ENCODE peak calls at places on chromosomes 1 and 21, in four cellular contexts. G, L, Z and H are unnamed samples.
A peak's percentile ranks its signal among the peaks of the same experiment; 100 is the strongest.

GRCh38 chr1:183251101-183251958 is 65.3 kb downstream of the LAMC2 start:
- DNase-seq in G (no peak), L (no peak), Z (no peak), H (no peak)

GRCh38 chr1:26833432-26834405 is 7.2 kb downstream of the ZDHHC18 start:
- DNase-seq in G (no peak), L (no peak), Z (no peak), H (no peak)

GRCh38 chr1:22142315-22143064 is 407 bp downstream of the WNT4 start:
- DNase-seq in G (no peak), L (no peak), Z (peak; percentile 36), H (peak; percentile 25)

GRCh38 chr1:197171531-197171930 is 25.1 kb upstream of the ASPM start:
- DNase-seq in G (peak; percentile 28), L (no peak), Z (no peak), H (no peak)

GRCh38 chr1:43711524-43712386 is 4.4 kb downstream of the ST3GAL3 start:
- DNase-seq in G (peak; percentile 91), L (no peak), Z (no peak), H (peak; percentile 45)

GRCh38 chr1:8903908-8904650 is 25.6 kb upstream of the ENO1 start:
- DNase-seq in G (peak; percentile 96), L (peak; percentile 68), Z (no peak), H (peak; percentile 70)

GRCh38 chr1:6316240-6317100 is 55.6 kb upstream of the GPR153 start:
- DNase-seq in G (no peak), L (no peak), Z (no peak), H (no peak)

GRCh38 chr1:15833842-15834405 is 13.6 kb upstream of the SPEN start:
- DNase-seq in G (no peak), L (no peak), Z (no peak), H (no peak)

GRCh38 chr1:245585252-245585959 is 430.6 kb downstream of the KIF26B start:
- DNase-seq in G (peak; percentile 84), L (no peak), Z (no peak), H (peak; percentile 62)

GRCh38 chr1:12760256-12760795 is 13.2 kb upstream of the PRAMEF12 start:
- DNase-seq in G (no peak), L (peak; percentile 25), Z (peak; percentile 30), H (peak; percentile 45)

GRCh38 chr1:206472454-206472853 is 2.2 kb downstream of the IKBKE start:
- DNase-seq in G (peak; percentile 93), L (peak; percentile 31), Z (peak; percentile 58), H (no peak)

GRCh38 chr21:37071561-37072238 is 1.2 kb downstream of the PIGP start:
- DNase-seq in G (peak; percentile 77), L (no peak), Z (peak; percentile 55), H (peak; percentile 70)

GRCh38 chr1:14968251-14968812 is 185.2 kb upstream of the TMEM51 start:
- DNase-seq in G (peak; percentile 91), L (no peak), Z (no peak), H (no peak)

GRCh38 chr1:7224644-7225043 is 439.4 kb downstream of the CAMTA1 start:
- DNase-seq in G (no peak), L (no peak), Z (peak; percentile 28), H (no peak)

GRCh38 chr1:67532452-67533216 is 102.4 kb upstream of the SERBP1 start:
- DNase-seq in G (peak; percentile 91), L (peak; percentile 85), Z (peak; percentile 84), H (peak; percentile 55)

GRCh38 chr1:159030311-159030710 is 20.6 kb downstream of the IFI16 start:
- DNase-seq in G (no peak), L (no peak), Z (no peak), H (no peak)

GRCh38 chr1:150221552-150221951 is 14.4 kb downstream of the ANP32E start:
- DNase-seq in G (peak; percentile 46), L (no peak), Z (peak; percentile 28), H (peak; percentile 36)

GRCh38 chr1:185478878-185479277 is 161.8 kb upstream of the IVNS1ABP start:
- DNase-seq in G (no peak), L (no peak), Z (no peak), H (no peak)

GRCh38 chr1:226403522-226404034 is 4.3 kb downstream of the PARP1 start:
- DNase-seq in G (peak; percentile 8), L (no peak), Z (peak; percentile 58), H (no peak)

GRCh38 chr1:28591708-28592313 is at the start of gene RAB42:
- DNase-seq in G (no peak), L (peak; percentile 84), Z (peak; percentile 19), H (no peak)

GRCh38 chr1:31927661-31927980 is 10.5 kb downstream of the PTP4A2 start:
- DNase-seq in G (no peak), L (no peak), Z (peak; percentile 60), H (no peak)

GRCh38 chr1:175866776-175867175 is 123.4 kb upstream of the TNR start:
- DNase-seq in G (no peak), L (no peak), Z (no peak), H (no peak)

GRCh38 chr1:86769065-86769464 is 64.7 kb downstream of the SH3GLB1 start:
- DNase-seq in G (no peak), L (no peak), Z (no peak), H (no peak)

GRCh38 chr1:33560680-33561079 is 88.2 kb downstream of the ZSCAN20 start:
- DNase-seq in G (peak; percentile 8), L (no peak), Z (no peak), H (no peak)

GRCh38 chr21:43787180-43787533 is 2.2 kb upstream of the RRP1 start:
- DNase-seq in G (no peak), L (no peak), Z (no peak), H (no peak)

GRCh38 chr1:85607126-85607912 is 26.8 kb downstream of the CCN1 start:
- DNase-seq in G (peak; percentile 100), L (peak; percentile 85), Z (no peak), H (peak; percentile 92)

GRCh38 chr1:234725177-234726132 is 115.5 kb upstream of the IRF2BP2 start:
- DNase-seq in G (no peak), L (no peak), Z (peak; percentile 79), H (no peak)

GRCh38 chr1:160416369-160416768 is 16.0 kb downstream of the VANGL2 start:
- DNase-seq in G (peak; percentile 31), L (peak; percentile 22), Z (peak; percentile 40), H (peak; percentile 55)

GRCh38 chr1:223819730-223820514 is 25.8 kb downstream of the TP53BP2 start:
- DNase-seq in G (peak; percentile 89), L (no peak), Z (no peak), H (peak; percentile 34)

DNA sequence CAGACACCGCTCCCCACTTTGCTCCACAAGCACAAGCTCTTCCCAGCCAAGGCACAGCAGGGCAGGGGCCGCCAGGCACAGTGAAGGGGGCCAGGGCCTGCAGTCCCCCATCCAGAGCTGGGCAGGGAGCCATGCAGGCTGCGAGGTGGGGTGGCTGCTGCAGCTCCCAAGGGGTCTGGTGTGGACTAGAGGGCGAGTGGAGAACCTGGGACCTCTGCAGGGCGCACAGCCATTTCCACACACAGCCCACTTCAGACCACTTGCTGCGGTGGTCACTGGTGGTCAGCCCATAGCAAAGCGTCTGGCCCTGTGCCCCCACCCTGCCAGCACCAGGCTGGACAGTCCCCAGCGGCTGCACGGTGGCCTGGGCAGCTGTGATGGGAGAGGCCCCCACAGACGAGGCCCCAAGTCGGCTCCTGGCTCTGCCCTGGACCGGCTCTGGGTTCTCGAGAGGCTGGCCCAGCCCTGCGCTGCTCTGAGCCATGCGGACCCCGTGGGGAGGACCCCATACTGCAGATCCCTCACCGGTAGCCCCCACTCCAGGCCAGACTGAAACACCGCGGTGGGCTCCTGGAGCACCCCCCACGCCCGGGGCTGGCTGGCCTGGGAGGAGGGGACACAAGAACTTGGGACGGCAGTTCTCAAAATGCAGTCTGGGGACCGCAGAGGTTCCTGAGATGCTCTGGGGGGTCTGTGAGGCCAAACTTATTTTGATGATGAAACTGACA is 47.1 kb upstream of the COL6A2 start:
- DNase-seq in G (no peak), L (no peak), Z (no peak), H (no peak)
- TF ChIP-seq MAZ in G (no peak), L (no peak), Z (no peak), H (no peak)

GRCh38 chr1:228337031-228337564 is 69.5 kb downstream of the TRIM11 start:
- DNase-seq in G (no peak), L (no peak), Z (no peak), H (no peak)
- TF ChIP-seq MAZ in G (no peak), L (no peak), Z (no peak), H (no peak)

GRCh38 chr1:200041337-200042118 is 14.0 kb downstream of the NR5A2 start:
- DNase-seq in G (no peak), L (no peak), Z (no peak), H (no peak)

GRCh38 chr1:200043330-200043668 is 15.8 kb downstream of the NR5A2 start:
- DNase-seq in G (no peak), L (no peak), Z (no peak), H (no peak)

GRCh38 chr1:200040516-200041138 is 13.1 kb downstream of the NR5A2 start:
- DNase-seq in G (no peak), L (peak; percentile 77), Z (no peak), H (no peak)

GRCh38 chr1:200042119-200042436 is 14.6 kb downstream of the NR5A2 start:
- DNase-seq in G (no peak), L (no peak), Z (no peak), H (no peak)

DNA sequence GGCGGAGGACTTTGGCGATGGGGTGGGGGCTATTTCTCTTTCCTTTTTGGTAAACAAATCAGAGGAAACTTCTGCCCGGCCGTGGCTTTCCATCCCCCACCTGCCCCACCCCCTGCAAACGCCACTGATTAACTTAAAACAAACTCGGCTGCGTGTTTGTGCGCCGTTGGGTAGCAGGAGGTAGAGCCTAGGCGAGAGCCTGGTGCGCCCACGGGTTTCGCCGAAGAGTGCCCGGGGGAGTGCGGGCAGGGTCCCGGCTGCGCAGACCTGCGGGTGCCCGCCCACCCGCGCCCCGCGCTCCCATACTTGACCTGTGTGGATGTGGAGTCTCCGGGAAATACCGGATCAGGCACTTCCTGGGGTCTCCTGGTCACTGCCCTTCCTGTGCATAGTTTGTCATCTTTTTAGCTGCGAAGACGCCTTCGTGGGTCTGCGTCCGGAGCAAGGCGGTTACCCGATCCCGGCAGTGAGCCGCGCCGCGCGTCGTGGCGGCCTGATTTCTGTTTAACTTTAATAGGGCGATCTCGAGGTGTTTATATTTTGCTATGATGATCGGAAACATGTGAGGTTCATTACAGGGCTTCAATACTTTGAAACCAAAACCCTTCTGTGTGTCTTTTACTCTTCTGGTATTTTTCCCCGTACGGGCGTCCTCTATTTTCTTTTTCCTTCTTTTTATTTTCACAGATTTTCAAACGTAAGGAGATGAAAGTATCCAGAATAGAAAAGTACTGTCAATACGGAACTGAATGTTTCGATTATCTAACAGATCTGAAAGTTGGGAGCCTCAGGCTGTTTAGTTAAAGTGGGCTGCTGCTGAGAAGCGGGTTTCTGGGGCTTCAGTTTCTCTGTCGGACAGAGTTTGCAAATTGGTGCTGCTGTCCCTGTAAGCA is 15.2 kb downstream of the NR5A2 start:
- DNase-seq in G (no peak), L (no peak), Z (no peak), H (no peak)
- TF ChIP-seq MAZ in G (no peak), L (no peak), Z (no peak), H (no peak)

DNA sequence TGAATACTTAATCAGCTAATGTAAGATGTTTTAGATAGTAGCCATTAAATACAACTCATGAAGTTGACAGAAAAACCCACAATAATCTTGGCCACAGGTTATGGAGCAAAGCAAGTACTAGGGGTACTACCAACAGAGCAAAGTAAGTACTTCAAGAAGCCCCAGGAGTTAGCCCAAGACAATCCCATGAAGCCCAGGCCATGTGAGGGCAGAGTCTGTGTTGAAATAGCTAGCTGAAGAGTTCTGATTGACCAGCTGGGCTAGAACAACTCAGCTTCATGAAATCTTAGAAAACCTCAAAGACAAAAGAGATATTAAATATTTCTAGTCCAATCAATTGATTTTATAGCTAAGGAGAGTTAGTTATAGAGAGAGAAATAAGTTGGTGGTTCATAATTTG is 212.9 kb upstream of the HOOK1 start:
- DNase-seq in G (no peak), L (no peak), Z (no peak), H (no peak)
- TF ChIP-seq MAZ in G (no peak), L (no peak), Z (no peak), H (no peak)